ENCODE peak calls at places on chromosomes 13 and 19, in seven cellular contexts. M, H, E, U, T, N and F are unnamed samples.

GRCh38 chr13:29101404-29101803 is 281.3 kb downstream of the MTUS2 start:
- DNase-seq in M (no peak), H (no peak), E (no peak), U (no peak), T (no peak), N (no peak), F (no peak)

GRCh38 chr19:18596752-18597157 is 8.2 kb downstream of the REX1BD start:
- DNase-seq in M (peak), H (peak), E (peak), U (no peak), T (peak), N (peak), F (no peak)

GRCh38 chr19:55259540-55260210 is 858 bp upstream of the PPP6R1 start:
- DNase-seq in M (peak), H (no peak), E (peak), U (no peak), T (no peak), N (no peak), F (no peak)

GRCh38 chr13:51101636-51102218 is 9.3 kb downstream of the C13orf42 start:
- DNase-seq in M (no peak), H (no peak), E (no peak), U (no peak), T (no peak), N (no peak), F (no peak)

GRCh38 chr13:51258612-51259358 is 36.6 kb downstream of the FAM124A start:
- DNase-seq in M (no peak), H (no peak), E (no peak), U (no peak), T (no peak), N (no peak), F (no peak)

GRCh38 chr19:3450796-3451411 is 29.4 kb downstream of the SMIM24 start:
- DNase-seq in M (no peak), H (no peak), E (peak), U (no peak), T (peak), N (peak), F (peak)

GRCh38 chr13:114078501-114079451 is 53.6 kb downstream of the RASA3 start:
- DNase-seq in M (peak), H (no peak), E (peak), U (no peak), T (peak), N (no peak), F (peak)

GRCh38 chr19:45517238-45517637 is 10.0 kb downstream of the VASP start:
- DNase-seq in M (no peak), H (no peak), E (peak), U (no peak), T (no peak), N (no peak), F (no peak)

GRCh38 chr13:114119196-114119595 is 13.2 kb downstream of the RASA3 start:
- DNase-seq in M (no peak), H (peak), E (peak), U (no peak), T (no peak), N (no peak), F (no peak)

GRCh38 chr19:31676271-31677004 is 327.2 kb upstream of the TSHZ3 start:
- DNase-seq in M (no peak), H (peak), E (no peak), U (no peak), T (no peak), N (no peak), F (no peak)

GRCh38 chr13:39106216-39106995 is 68.2 kb downstream of the NHLRC3 start:
- DNase-seq in M (no peak), H (no peak), E (no peak), U (no peak), T (no peak), N (no peak), F (no peak)

GRCh38 chr13:39810091-39810877 is 154.8 kb downstream of the COG6 start:
- DNase-seq in M (no peak), H (no peak), E (no peak), U (no peak), T (no peak), N (no peak), F (no peak)

DNA sequence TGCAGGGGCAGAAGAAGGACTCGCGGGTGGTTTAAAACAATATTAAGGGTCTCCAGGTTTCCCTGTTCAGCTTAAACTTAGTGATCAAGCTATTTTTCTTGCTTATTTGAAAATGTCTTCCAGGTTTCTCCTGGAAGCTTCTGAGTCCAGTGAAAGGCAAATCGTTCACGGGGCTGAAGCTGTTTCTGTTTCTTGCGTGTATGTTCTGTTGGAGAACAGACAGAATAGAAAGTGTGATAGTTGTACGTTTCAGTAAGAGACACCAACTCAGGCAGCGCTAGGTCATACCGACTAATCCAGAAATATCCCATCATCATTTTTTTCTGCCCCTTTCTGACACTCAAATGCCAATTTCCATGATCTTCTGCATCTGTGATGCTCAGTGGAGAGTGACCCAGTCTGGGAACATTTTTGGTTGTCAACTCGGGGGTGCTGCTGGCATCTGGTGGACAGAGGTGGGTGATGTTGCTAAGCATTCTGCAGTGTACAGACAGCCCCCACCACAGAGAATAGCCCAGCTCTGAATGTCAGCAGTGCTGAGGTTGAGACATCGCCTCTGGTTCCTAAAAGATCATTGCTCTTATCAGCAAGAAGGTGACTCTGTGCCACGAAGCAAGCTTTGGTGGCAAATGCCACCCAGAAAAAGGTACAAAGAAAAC is 4.3 kb downstream of the KLF2 start:
- DNase-seq in M (no peak), H (no peak), E (no peak), U (no peak), T (peak), N (no peak), F (no peak)
- TF ChIP-seq CTCF in M (no peak), H (no peak), E (no peak), U (peak), T (no peak), N (no peak), F (no peak)

GRCh38 chr13:109784590-109785140 is 1.7 kb downstream of the IRS2 start:
- DNase-seq in M (peak), H (peak), E (peak), U (no peak), T (peak), N (peak), F (peak)

GRCh38 chr13:109786457-109787134 is at the start of gene IRS2:
- DNase-seq in M (peak), H (peak), E (peak), U (peak), T (peak), N (peak), F (peak)

GRCh38 chr13:109785892-109786450 is 412 bp downstream of the IRS2 start:
- DNase-seq in M (no peak), H (no peak), E (no peak), U (no peak), T (no peak), N (no peak), F (no peak)

GRCh38 chr13:109783815-109784589 is 2.4 kb downstream of the IRS2 start:
- DNase-seq in M (no peak), H (no peak), E (peak), U (no peak), T (no peak), N (no peak), F (no peak)

GRCh38 chr13:109785141-109785891 is 1.1 kb downstream of the IRS2 start:
- DNase-seq in M (peak), H (peak), E (peak), U (no peak), T (peak), N (no peak), F (no peak)
- TF ChIP-seq CTCF in M (no peak), H (no peak), E (no peak), U (no peak), T (no peak), N (no peak), F (no peak)

GRCh38 chr13:110298566-110299321 is 8.2 kb downstream of the COL4A1 start:
- DNase-seq in M (peak), H (no peak), E (no peak), U (no peak), T (no peak), N (no peak), F (no peak)
- TF ChIP-seq CTCF in M (no peak), H (no peak), E (no peak), U (no peak), T (no peak), N (no peak), F (no peak)

GRCh38 chr19:17005000-17005399 is 21.6 kb downstream of the CPAMD8 start:
- DNase-seq in M (no peak), H (no peak), E (no peak), U (no peak), T (no peak), N (no peak), F (no peak)
- TF ChIP-seq CTCF in M (no peak), H (peak), E (no peak), U (no peak), T (no peak), N (no peak), F (no peak)

DNA sequence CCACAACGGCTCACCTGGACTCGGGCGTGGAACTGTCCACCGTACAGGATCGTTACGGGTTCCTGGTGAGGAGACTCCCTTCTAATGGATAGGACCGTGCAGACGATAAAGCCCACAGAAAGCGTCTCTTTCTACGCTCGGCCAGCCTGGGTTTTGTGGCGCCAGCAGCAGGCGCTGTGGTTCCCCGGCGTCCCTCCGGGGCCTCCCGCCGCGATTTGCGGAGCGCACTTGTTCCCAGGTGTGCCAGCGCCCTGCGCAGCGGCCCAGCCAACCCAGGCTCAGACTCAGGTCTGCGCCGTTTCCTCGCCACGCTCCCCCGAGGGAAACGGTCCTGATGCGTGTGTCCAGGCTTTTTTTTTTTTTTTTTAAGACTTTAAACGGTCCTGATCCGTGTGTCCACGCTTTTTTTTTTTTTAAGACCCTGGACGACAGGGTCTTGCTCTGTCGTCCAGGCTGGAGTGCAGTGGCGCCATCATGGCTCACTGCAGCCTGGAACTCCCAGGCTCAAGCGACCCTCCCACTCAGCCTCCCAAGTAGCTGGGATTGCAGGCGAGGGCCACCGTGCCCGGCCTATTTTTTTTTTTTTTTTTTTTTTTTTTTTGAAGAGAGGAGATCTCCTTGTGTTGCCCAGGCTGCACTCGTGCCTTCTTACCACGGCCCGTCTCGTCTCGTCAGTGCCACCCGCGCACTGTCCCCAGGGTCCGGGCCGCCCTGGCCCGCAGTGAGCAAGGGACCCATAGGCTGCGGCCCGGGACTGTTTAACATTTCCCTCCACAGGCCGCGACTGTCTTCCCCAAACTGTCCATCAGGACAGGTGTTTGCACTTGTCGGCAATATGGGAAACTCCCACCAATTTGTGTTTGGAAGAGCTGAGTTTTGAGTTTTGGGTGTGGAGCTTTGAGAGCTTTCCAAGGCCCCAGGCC is 23.8 kb downstream of the GJA3 start:
- DNase-seq in M (no peak), H (peak), E (no peak), U (peak), T (no peak), N (no peak), F (no peak)
- TF ChIP-seq CTCF in M (no peak), H (peak), E (peak), U (peak), T (no peak), N (no peak), F (no peak)

DNA sequence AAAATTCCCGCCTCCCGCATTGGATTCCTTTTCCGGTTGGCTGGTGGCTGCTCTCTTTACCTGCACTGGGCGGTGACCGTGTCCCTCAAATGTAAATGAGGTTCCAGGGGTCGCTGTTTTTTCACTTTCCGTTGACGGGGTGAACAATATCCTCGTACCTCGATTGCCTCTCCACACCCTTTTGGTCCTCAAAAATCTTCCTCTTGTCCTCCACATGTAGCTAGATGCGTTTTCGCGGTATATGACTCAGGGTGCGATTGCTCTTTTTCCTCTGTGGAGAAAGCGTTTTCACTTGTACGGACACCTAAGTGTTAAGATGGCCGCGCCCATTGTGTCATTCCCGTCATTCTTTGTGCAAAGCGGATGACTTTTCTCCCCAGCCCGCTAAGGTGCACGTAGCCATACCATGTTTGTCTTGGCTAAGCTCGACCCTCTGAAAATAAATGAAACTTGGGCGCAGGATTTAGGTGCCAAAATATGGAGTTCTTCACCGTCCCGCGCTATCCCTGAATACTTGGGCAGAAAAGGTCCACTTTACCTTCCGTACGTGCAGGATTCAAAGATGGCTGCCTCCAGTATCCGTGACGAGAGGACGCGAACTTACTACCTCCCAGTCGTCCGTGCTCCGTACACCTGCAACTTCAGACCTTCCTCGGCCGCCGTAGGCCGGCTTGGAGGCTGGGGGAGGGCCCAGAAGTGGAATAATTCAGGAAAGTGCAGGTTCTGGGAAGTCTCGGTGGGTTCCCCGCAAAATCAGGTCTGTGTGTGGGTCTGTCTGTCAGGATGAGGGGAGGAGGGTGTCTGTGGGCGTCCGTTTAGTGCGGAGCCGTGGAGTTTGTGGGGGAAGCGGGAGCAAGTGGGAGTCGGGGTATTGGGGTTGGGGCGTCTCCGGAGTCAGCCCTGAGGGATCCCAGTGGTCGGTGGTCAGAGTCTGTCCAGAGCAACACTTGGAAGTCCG is at the start of gene ZNF613:
- DNase-seq in M (peak), H (peak), E (peak), U (peak), T (peak), N (peak), F (peak)
- TF ChIP-seq CTCF in M (peak), H (peak), E (peak), U (no peak), T (no peak), N (no peak), F (no peak)

DNA sequence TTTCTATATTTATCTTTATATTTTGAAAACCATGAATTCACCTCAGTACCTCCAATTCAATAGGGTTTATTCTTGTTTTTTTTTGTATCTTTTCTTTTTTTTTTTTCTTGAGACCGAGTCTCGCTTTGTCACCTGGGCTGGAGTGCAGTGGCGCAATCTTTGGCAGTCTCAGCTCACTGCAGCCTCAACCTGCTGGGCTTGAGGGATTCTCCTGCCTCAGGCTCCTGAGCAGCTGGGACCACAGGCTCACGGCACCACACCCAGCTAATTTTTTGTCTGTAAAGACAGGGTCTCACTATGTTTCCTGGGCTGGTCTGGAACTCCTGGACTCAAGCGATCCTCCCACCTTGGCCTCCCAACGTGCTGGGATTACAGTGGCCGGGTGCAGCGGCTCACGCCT is 23.1 kb upstream of the EVI5L start:
- DNase-seq in M (peak), H (no peak), E (no peak), U (no peak), T (no peak), N (no peak), F (no peak)
- TF ChIP-seq CTCF in M (no peak), H (no peak), E (no peak), U (no peak), T (no peak), N (no peak), F (no peak)

GRCh38 chr19:4692275-4693077 is 22.3 kb upstream of the MYDGF start:
- DNase-seq in M (no peak), H (no peak), E (no peak), U (no peak), T (no peak), N (no peak), F (no peak)

GRCh38 chr19:4688587-4688986 is 18.4 kb upstream of the MYDGF start:
- DNase-seq in M (no peak), H (no peak), E (peak), U (no peak), T (no peak), N (no peak), F (no peak)

GRCh38 chr19:4689403-4689802 is 19.3 kb upstream of the MYDGF start:
- DNase-seq in M (no peak), H (no peak), E (no peak), U (no peak), T (no peak), N (no peak), F (no peak)

GRCh38 chr19:4691383-4691782 is 21.2 kb upstream of the MYDGF start:
- DNase-seq in M (no peak), H (no peak), E (peak), U (no peak), T (no peak), N (peak), F (no peak)

DNA sequence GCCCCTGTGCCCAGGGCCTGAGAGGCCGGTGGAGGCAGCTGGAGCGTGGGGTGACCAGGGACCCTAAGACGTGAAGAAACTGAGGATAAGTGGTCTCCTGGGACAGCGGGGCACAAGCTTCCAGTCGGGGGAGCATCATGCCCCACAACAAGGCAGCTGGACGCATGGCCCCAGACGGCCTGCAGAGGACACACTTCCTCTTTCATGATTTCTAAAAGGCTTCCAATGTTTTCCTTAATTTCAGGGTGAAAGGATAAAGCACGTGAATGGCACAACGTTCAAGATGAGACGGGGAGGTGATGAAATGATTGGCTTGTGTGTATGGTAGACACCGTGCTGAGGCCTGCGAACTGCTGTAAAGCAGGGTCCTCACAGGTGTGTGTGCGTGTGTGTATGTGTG is 20.2 kb upstream of the MYDGF start:
- DNase-seq in M (no peak), H (no peak), E (no peak), U (no peak), T (no peak), N (no peak), F (no peak)
- TF ChIP-seq CTCF in M (no peak), H (no peak), E (no peak), U (no peak), T (no peak), N (no peak), F (no peak)

DNA sequence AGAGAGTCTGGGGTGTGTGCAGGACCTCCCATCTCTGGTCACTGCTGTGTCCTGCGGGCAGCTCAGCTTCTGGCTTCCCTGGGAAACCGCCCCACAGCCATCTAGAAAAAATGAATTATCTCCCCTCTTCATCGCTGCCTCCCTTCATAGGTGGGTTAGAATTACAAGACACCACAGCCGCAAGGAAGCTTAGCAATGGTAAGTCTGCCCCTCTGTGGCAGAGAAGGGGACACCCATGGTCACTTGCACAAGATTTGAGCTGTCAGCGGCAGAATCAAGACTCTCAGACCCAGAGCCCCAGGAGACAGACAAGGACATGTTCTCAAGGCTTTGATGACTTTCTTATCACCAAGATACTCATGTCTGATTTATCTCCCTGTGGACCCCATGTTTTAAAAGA is 110.8 kb upstream of the PABPC3 start:
- DNase-seq in M (no peak), H (peak), E (no peak), U (no peak), T (no peak), N (no peak), F (no peak)
- TF ChIP-seq CTCF in M (no peak), H (peak), E (no peak), U (no peak), T (no peak), N (no peak), F (no peak)